ENCODE peak calls at places on chromosomes 6 and 20, in seven cellular contexts. Q is NCI-H748 treated with DMSO at 0.1 percent for 48 hours; Y is DMS79 treated with DMSO at 0.1 percent for 48 hours; P is SW480; K is psoas muscle; F is HCEC 1CT; E is activated CD4-positive, alpha-beta T cell treated with anti-CD3 and anti-CD28 coated beads, Interleukin-2, amount 50 U/mL, for 1 hour. R is an unnamed sample.

GRCh38 chr6:127288705-127289104 is 22.0 kb downstream of the RNF146 start:
- DNase-seq in Q (no peak), F (peak; percentile 18), K (no peak), E (no peak), Y (no peak), P (no peak), R (no peak)

GRCh38 chr20:4060054-4060795 is 44.9 kb upstream of the RNF24 start:
- DNase-seq in K (peak; percentile 46), F (no peak), Y (no peak), P (no peak), E (no peak), Q (no peak), R (no peak)

GRCh38 chr6:159842035-159842434 is 42.0 kb downstream of the PNLDC1 start:
- DNase-seq in K (no peak), P (peak; percentile 20), Y (no peak), F (peak; percentile 25), E (no peak), Q (no peak), R (no peak)

GRCh38 chr6:23654745-23655144 is 471.3 kb upstream of the NRSN1 start:
- DNase-seq in E (no peak), Y (no peak), K (no peak), P (no peak), F (no peak), Q (no peak), R (no peak)

GRCh38 chr20:25065625-25066338 is 7.8 kb upstream of the ACSS1 start:
- DNase-seq in P (peak; percentile 79), F (peak; percentile 46), E (peak; percentile 70), Y (peak; percentile 62), K (peak; percentile 56), Q (peak; percentile 24), R (no peak)

GRCh38 chr6:136031982-136032381 is 180.5 kb downstream of the PDE7B start:
- DNase-seq in F (peak; percentile 61), K (no peak), E (no peak), Q (no peak), P (no peak), Y (no peak), R (no peak)

GRCh38 chr6:11601776-11602605 is 64.4 kb downstream of the TMEM170B start:
- DNase-seq in K (no peak), Q (no peak), Y (no peak), F (no peak), E (no peak), P (no peak), R (no peak)

GRCh38 chr6:31453259-31453658 is 44.7 kb upstream of the MICB start:
- DNase-seq in P (no peak), E (no peak), Y (no peak), K (no peak), Q (no peak), F (no peak), R (no peak)

GRCh38 chr6:22248513-22249308 is 48.1 kb downstream of the PRL start:
- DNase-seq in Q (no peak), F (peak; percentile 72), E (no peak), P (no peak), K (no peak), Y (peak; percentile 40), R (no peak)

GRCh38 chr6:84842526-84843161 is 78.2 kb upstream of the TBX18 start:
- DNase-seq in P (no peak), Q (no peak), F (peak; percentile 27), Y (no peak), E (no peak), K (no peak), R (no peak)

GRCh38 chr6:89984926-89985743 is 90.9 kb downstream of the GJA10 start:
- DNase-seq in F (no peak), E (no peak), P (no peak), K (peak; percentile 64), Y (no peak), Q (no peak), R (no peak)

GRCh38 chr20:3751664-3752385 is 15.7 kb downstream of the ADISSP start:
- DNase-seq in Y (peak; percentile 85), F (no peak), E (peak; percentile 67), K (peak; percentile 53), Q (peak; percentile 76), P (no peak), R (no peak)

GRCh38 chr6:24574809-24575208 is 71.2 kb downstream of the KIAA0319 start:
- DNase-seq in F (no peak), E (no peak), K (no peak), P (no peak), Y (no peak), Q (no peak), R (no peak)

GRCh38 chr20:34024733-34025351 is 31.1 kb downstream of the RALY start:
- DNase-seq in Y (no peak), K (no peak), Q (no peak), P (no peak), E (no peak), F (no peak), R (no peak)

GRCh38 chr6:28896505-28897392 is 27.0 kb downstream of the TRIM27 start:
- DNase-seq in E (peak; percentile 41), Q (peak; percentile 92), P (peak; percentile 87), Y (peak; percentile 61), K (peak; percentile 54), F (peak; percentile 61), R (peak; percentile 40)

GRCh38 chr6:155152211-155153076 is 111.4 kb upstream of the CLDN20 start:
- DNase-seq in K (no peak), Y (no peak), P (peak; percentile 25), E (no peak), F (no peak), Q (no peak), R (no peak)

GRCh38 chr6:131136021-131136847 is 967 bp downstream of the AKAP7 start:
- DNase-seq in K (no peak), Q (no peak), P (no peak), E (no peak), Y (no peak), F (peak; percentile 37), R (no peak)

GRCh38 chr6:6875818-6876470 is 231.8 kb upstream of the RREB1 start:
- DNase-seq in P (peak; percentile 25), K (no peak), F (peak; percentile 80), Q (no peak), Y (no peak), E (no peak), R (no peak)

GRCh38 chr6:35719830-35720733 is 16.8 kb upstream of the ARMC12 start:
- DNase-seq in Y (no peak), Q (no peak), F (no peak), E (no peak), P (no peak), K (peak; percentile 32), R (no peak)

GRCh38 chr20:12555369-12555768 is 453.4 kb upstream of the SPTLC3 start:
- DNase-seq in Q (no peak), Y (no peak), F (no peak), P (no peak), E (no peak), K (no peak), R (no peak)

GRCh38 chr20:50285376-50286173 is 94.9 kb downstream of the CEBPB start:
- DNase-seq in P (no peak), Y (no peak), E (no peak), F (peak; percentile 54), Q (no peak), K (peak; percentile 49), R (no peak)

GRCh38 chr6:158170656-158171081 is 2.5 kb downstream of the GTF2H5 start:
- DNase-seq in E (no peak), K (no peak), P (peak; percentile 18), Y (no peak), Q (no peak), F (peak; percentile 81), R (no peak)

GRCh38 chr6:11055127-11055627 is 11.1 kb upstream of the ELOVL2 start:
- DNase-seq in E (no peak), K (no peak), P (no peak), F (peak; percentile 75), Y (no peak), Q (no peak), R (no peak)

GRCh38 chr20:52105045-52105572 is 86.5 kb downstream of the ZFP64 start:
- DNase-seq in P (no peak), F (no peak), K (no peak), E (no peak), Y (no peak), Q (peak; percentile 2), R (no peak)

GRCh38 chr6:126886106-126886505 is 232.4 kb upstream of the RSPO3 start:
- DNase-seq in Y (no peak), K (no peak), Q (no peak), P (no peak), E (no peak), F (peak; percentile 3), R (no peak)

GRCh38 chr6:156919370-156919769 is 142.2 kb downstream of the ARID1B start:
- DNase-seq in E (no peak), K (no peak), Y (no peak), F (no peak), P (no peak), Q (no peak), R (no peak)

GRCh38 chr6:26216015-26216885 is 129.0 kb downstream of the HFE start:
- DNase-seq in K (no peak), Y (peak; percentile 87), Q (peak; percentile 100), F (peak; percentile 99), P (peak; percentile 96), E (peak; percentile 58), R (peak; percentile 96)

GRCh38 chr6:90413867-90414266 is 117.2 kb upstream of the BACH2 start:
- DNase-seq in E (peak; percentile 67), F (no peak), Y (peak; percentile 88), K (no peak), Q (peak; percentile 64), P (peak; percentile 94), R (no peak)

GRCh38 chr20:56762401-56762800 is 133.3 kb downstream of the TFAP2C start:
- DNase-seq in P (no peak), Y (no peak), K (no peak), F (no peak), Q (no peak), E (no peak), R (no peak)

GRCh38 chr6:33875141-33875581 is 71.4 kb upstream of the MLN start:
- DNase-seq in P (no peak), F (no peak), Y (peak; percentile 75), E (no peak), Q (no peak), K (no peak), R (no peak)

GRCh38 chr6:126788961-126789365 is 329.5 kb upstream of the RSPO3 start:
- DNase-seq in F (no peak), K (no peak), E (no peak), Q (no peak), Y (no peak), P (no peak), R (no peak)

GRCh38 chr6:26305097-26305841 is 59.7 kb upstream of the BTN3A2 start:
- DNase-seq in P (no peak), E (peak; percentile 72), Y (no peak), Q (peak; percentile 85), F (peak; percentile 89), K (peak; percentile 66), R (no peak)

GRCh38 chr20:50385733-50386640 is 124.2 kb upstream of the PTPN1 start:
- DNase-seq in K (no peak), Y (no peak), F (no peak), P (no peak), Q (no peak), E (peak; percentile 36), R (no peak)

GRCh38 chr20:25281541-25281991 is 33.7 kb downstream of the PYGB start:
- DNase-seq in Q (no peak), F (no peak), P (peak; percentile 46), K (peak; percentile 47), Y (peak; percentile 63), E (no peak), R (no peak)

GRCh38 chr6:41878246-41878645 is 16.9 kb downstream of the USP49 start:
- DNase-seq in K (no peak), P (no peak), E (no peak), Q (no peak), F (peak; percentile 67), Y (no peak), R (no peak)

GRCh38 chr6:74113901-74114300 is 417.9 kb downstream of the CD109 start:
- DNase-seq in Q (no peak), Y (no peak), K (no peak), F (no peak), P (no peak), E (no peak), R (no peak)

GRCh38 chr20:46232575-46232974 is 75.7 kb downstream of the CDH22 start:
- DNase-seq in E (no peak), P (no peak), Q (no peak), F (no peak), K (no peak), Y (peak; percentile 55), R (no peak)

R was measured in NCI-H187 treated with DMSO at 0.1 percent for 48 hours.